ENCODE peak calls at places on chromosomes 12 and 14, in seven cellular contexts. E is mammary epithelial cell, G is endothelial cell of umbilical vein, H is endodermal cell, U is mesenchymal stem cell, N is transverse colon, W is fibroblast of lung. X is an unnamed sample.
A peak's percentile ranks its signal among the peaks of the same experiment; 100 is the strongest.

GRCh38 chr12:127107744-127108143 is 1159.2 kb upstream of the TMEM132C start:
- DNase-seq in E (peak; percentile 92), G (no peak), H (no peak), U (no peak), N (no peak), W (no peak), X (no peak)

GRCh38 chr12:102301547-102301946 is 103.9 kb upstream of the PMCH start:
- DNase-seq in E (no peak), G (no peak), H (no peak), U (no peak), N (no peak), W (no peak), X (no peak)

GRCh38 chr14:32908487-32909084 is 30.1 kb upstream of the NPAS3 start:
- DNase-seq in E (no peak), G (no peak), H (no peak), U (no peak), N (no peak), W (peak; percentile 19), X (no peak)

GRCh38 chr12:63882844-63883243 is 38.3 kb downstream of the SRGAP1 start:
- DNase-seq in E (no peak), G (no peak), H (peak; percentile 67), U (no peak), N (no peak), W (peak; percentile 35), X (no peak)

GRCh38 chr14:70257526-70257925 is 68.8 kb upstream of the SLC8A3 start:
- DNase-seq in E (peak; percentile 28), G (no peak), H (peak; percentile 72), U (no peak), N (peak; percentile 21), W (no peak), X (no peak)

GRCh38 chr12:48917857-48918537 is 7.3 kb downstream of the FKBP11 start:
- DNase-seq in E (no peak), G (no peak), H (no peak), U (no peak), N (peak; percentile 17), W (no peak), X (no peak)

GRCh38 chr12:15546102-15546701 is 223.9 kb downstream of the PTPRO start:
- DNase-seq in E (no peak), G (no peak), H (no peak), U (no peak), N (no peak), W (no peak), X (no peak)

GRCh38 chr12:113844495-113845175 is 121.5 kb downstream of the RBM19 start:
- DNase-seq in E (no peak), G (no peak), H (no peak), U (no peak), N (no peak), W (peak; percentile 19), X (no peak)

GRCh38 chr14:60655898-60656754 is 6.8 kb upstream of the SIX1 start:
- DNase-seq in E (no peak), G (no peak), H (peak; percentile 76), U (peak; percentile 44), N (no peak), W (peak; percentile 34), X (no peak)

GRCh38 chr14:103185051-103186027 is 62.1 kb downstream of the TNFAIP2 start:
- DNase-seq in E (peak; percentile 82), G (peak; percentile 71), H (no peak), U (peak; percentile 56), N (no peak), W (no peak), X (no peak)

GRCh38 chr14:84750763-84751554 is 779.0 kb upstream of the FLRT2 start:
- DNase-seq in E (peak; percentile 4), G (peak; percentile 38), H (no peak), U (peak; percentile 64), N (no peak), W (peak; percentile 70), X (no peak)

GRCh38 chr14:103607039-103607668 is 21.9 kb upstream of the KLC1 start:
- DNase-seq in E (peak; percentile 56), G (peak; percentile 55), H (peak; percentile 65), U (peak; percentile 94), N (peak; percentile 81), W (peak; percentile 93), X (peak; percentile 50)

GRCh38 chr12:58671196-58671595 is 249.1 kb downstream of the LRIG3 start:
- DNase-seq in E (no peak), G (no peak), H (no peak), U (no peak), N (no peak), W (peak; percentile 57), X (peak; percentile 2)

GRCh38 chr12:129109174-129110001 is 256.1 kb downstream of the GLT1D1 start:
- DNase-seq in E (no peak), G (no peak), H (peak; percentile 41), U (no peak), N (no peak), W (no peak), X (no peak)

GRCh38 chr12:91565246-91565645 is 382.6 kb upstream of the DCN start:
- DNase-seq in E (no peak), G (no peak), H (no peak), U (no peak), N (no peak), W (peak; percentile 58), X (no peak)

GRCh38 chr14:31090872-31091764 is 64.9 kb upstream of the STRN3 start:
- DNase-seq in E (peak; percentile 88), G (peak; percentile 66), H (no peak), U (peak; percentile 99), N (peak; percentile 20), W (peak; percentile 83), X (no peak)

DNA sequence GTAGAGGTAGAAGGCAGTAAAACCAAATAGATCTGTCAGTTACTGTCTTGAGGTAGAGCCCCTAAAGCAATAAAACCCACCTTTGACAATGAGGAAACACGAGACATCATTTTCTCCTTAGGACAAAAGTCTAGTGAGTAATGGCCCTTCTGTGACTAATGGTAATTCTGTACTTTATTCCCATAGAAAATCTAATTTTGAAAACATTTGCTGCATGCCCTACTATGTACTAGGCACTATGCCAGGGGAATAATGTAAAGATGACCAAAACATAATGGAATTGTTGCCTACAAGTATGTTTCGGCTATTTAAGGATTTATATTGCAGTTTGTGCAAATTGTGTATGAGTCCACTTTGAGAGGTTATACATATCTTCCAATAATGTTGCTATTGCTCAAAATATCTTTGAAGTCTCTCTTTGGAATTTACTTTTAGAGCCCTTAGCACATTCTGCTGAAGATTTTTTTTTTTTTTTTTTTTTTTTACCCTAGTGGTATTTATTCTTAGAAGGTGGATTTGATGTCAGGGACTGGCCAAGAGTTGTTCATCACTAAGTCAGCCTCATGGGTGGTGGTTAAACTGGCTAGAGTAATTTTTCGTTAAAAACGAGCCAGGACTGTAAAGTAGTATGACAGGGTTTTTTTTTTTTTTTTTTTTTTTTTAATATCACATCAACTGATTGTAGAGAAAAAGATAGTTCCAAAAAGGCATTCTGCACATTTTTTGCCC is 109.7 kb downstream of the CRADD start:
- DNase-seq in E (no peak), G (peak; percentile 27), H (no peak), U (no peak), N (no peak), W (peak; percentile 64), X (no peak)
- H3K4me1 ChIP-seq in E (peaks cover 55% of the 10 kb centered on the region), G (peaks cover 53% of the 10 kb centered on the region), H (no peaks in the 10 kb centered on the region), U (peaks cover 6% of the 10 kb centered on the region), N (peaks cover 3% of the 10 kb centered on the region), W (peaks cover 25% of the 10 kb centered on the region), X (peaks cover 34% of the 10 kb centered on the region)

DNA sequence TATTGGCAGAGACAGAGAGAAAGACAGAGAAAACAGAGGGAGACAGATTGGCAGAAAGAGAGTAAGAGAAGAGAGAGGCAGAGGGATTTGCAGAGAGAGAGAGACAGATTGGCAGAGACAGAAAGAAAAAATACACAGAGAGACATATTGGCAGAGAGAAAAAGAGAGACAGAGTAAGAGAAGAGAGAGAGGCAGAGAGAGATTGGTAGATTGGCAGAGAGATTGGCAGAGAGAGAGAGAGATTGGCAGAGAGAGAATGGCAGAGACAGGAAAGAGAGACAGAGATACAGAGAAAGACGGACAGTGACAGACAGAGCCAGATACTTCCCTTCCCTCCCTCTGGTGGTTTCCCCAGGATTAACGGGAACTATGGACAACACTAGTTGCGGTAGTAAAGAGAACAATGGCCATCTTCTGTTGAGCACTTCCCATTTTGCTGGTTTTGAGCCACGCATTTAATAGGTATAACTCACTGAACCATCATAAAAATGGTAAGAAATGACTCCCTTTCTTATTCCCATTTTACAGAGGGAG is 2.6 kb upstream of the NOS1 start:
- DNase-seq in E (no peak), G (no peak), H (no peak), U (no peak), N (no peak), W (no peak), X (no peak)
- H3K27me3 ChIP-seq in E (peaks cover 13% of the 10 kb centered on the region), G (peaks cover 36% of the 10 kb centered on the region), H (peaks cover 73% of the 10 kb centered on the region), U (peaks cover 93% of the 10 kb centered on the region), N (peaks cover 70% of the 10 kb centered on the region), W (peaks cover 3% of the 10 kb centered on the region), X (no peaks in the 10 kb centered on the region)

GRCh38 chr12:11758087-11758837 is 108.8 kb downstream of the ETV6 start:
- DNase-seq in E (no peak), G (no peak), H (no peak), U (no peak), N (no peak), W (no peak), X (no peak)

GRCh38 chr12:11758838-11759509 is 109.5 kb downstream of the ETV6 start:
- DNase-seq in E (no peak), G (peak; percentile 51), H (no peak), U (peak; percentile 76), N (peak; percentile 72), W (peak; percentile 60), X (no peak)

GRCh38 chr12:11757531-11757930 is 108.1 kb downstream of the ETV6 start:
- DNase-seq in E (no peak), G (no peak), H (no peak), U (no peak), N (peak; percentile 41), W (no peak), X (no peak)

GRCh38 chr12:11761869-11762567 is 112.5 kb downstream of the ETV6 start:
- DNase-seq in E (no peak), G (no peak), H (no peak), U (no peak), N (peak; percentile 70), W (no peak), X (no peak)

GRCh38 chr12:11759894-11760293 is 110.4 kb downstream of the ETV6 start:
- DNase-seq in E (peak; percentile 16), G (no peak), H (peak; percentile 24), U (no peak), N (no peak), W (no peak), X (no peak)
- H3K4me1 ChIP-seq in E (peaks cover 10% of the 10 kb centered on the region), G (peaks cover 18% of the 10 kb centered on the region), H (peaks cover 15% of the 10 kb centered on the region), U (peaks cover 24% of the 10 kb centered on the region), N (peaks cover 34% of the 10 kb centered on the region), W (peaks cover 13% of the 10 kb centered on the region), X (peaks cover 16% of the 10 kb centered on the region)

DNA sequence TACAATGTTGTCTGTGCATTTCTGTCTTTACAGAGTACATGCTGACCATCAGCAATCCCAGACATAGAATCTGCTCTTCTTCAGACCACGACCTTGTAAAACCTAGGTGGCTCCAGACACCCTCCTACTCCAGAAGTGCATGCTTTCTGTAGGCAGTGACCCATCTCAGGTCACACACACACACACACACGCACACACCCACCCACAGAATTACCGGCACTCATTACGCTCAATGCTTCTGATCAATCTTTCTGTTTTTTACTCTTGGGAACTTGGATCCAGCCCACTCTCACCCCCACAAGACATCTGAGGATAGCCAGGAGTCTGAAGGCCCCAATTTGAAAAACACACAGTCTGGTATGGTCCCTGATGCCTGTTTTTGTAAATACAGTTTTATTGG is 7.5 kb upstream of the TSPAN9 start:
- DNase-seq in E (no peak), G (no peak), H (no peak), U (no peak), N (no peak), W (no peak), X (no peak)
- H3K27me3 ChIP-seq in E (no peaks in the 10 kb centered on the region), G (peaks cover 7% of the 10 kb centered on the region), H (no peaks in the 10 kb centered on the region), U (peaks cover 34% of the 10 kb centered on the region), N (peaks cover 2% of the 10 kb centered on the region), W (no peaks in the 10 kb centered on the region), X (no peaks in the 10 kb centered on the region)